ENCODE peak calls at places on chromosomes 12 and 14, in six cellular contexts. L is H1, U is neuronal stem cell, P is H9, Q is mesenchymal stem cell, O is IMR-90. N is an unnamed sample.

GRCh38 chr12:76037130-76038105 is 5.8 kb upstream of the PHLDA1 start:
- DNase-seq in U (peak; percentile 53), Q (peak; percentile 84), O (peak; percentile 87), P (no peak), L (no peak), N (peak; percentile 86)

GRCh38 chr14:52949711-52950409 is 990 bp downstream of the FERMT2 start:
- DNase-seq in Q (peak; percentile 75), O (peak; percentile 46), P (no peak), L (no peak), U (no peak), N (no peak)

GRCh38 chr12:57844725-57845477 is 1.6 kb downstream of the CTDSP2 start:
- DNase-seq in O (peak; percentile 86), Q (peak; percentile 90), U (no peak), L (no peak), P (peak; percentile 80), N (peak; percentile 93)

GRCh38 chr12:30796891-30797371 is 42.2 kb upstream of the CAPRIN2 start:
- DNase-seq in L (peak; percentile 66), O (peak; percentile 47), U (no peak), P (peak; percentile 66), Q (peak; percentile 50), N (peak; percentile 78)

GRCh38 chr12:51348116-51348515 is 1.6 kb upstream of the CELA1 start:
- DNase-seq in L (no peak), P (no peak), U (no peak), Q (no peak), O (no peak), N (no peak)

GRCh38 chr14:102547067-102547466 is 37.5 kb upstream of the ANKRD9 start:
- DNase-seq in U (no peak), O (no peak), P (no peak), Q (no peak), L (no peak), N (no peak)

GRCh38 chr12:62834971-62835547 is 99.9 kb downstream of the PPM1H start:
- DNase-seq in Q (peak; percentile 56), L (no peak), U (peak; percentile 46), O (peak; percentile 31), P (no peak), N (no peak)

GRCh38 chr12:59678759-59679411 is 83.1 kb downstream of the SLC16A7 start:
- DNase-seq in U (no peak), L (no peak), P (no peak), Q (no peak), O (no peak), N (no peak)

GRCh38 chr12:100024974-100025555 is 40.3 kb upstream of the ANKS1B start:
- DNase-seq in Q (peak; percentile 29), U (no peak), L (no peak), P (no peak), O (peak; percentile 67), N (no peak)

GRCh38 chr12:122830517-122831214 is 4.6 kb upstream of the HIP1R start:
- DNase-seq in O (peak; percentile 81), U (no peak), P (no peak), L (no peak), Q (peak; percentile 73), N (peak; percentile 59)

GRCh38 chr12:31572900-31573299 is 18.0 kb downstream of the DENND5B start:
- DNase-seq in O (no peak), L (no peak), P (no peak), U (no peak), Q (no peak), N (no peak)

GRCh38 chr12:57868870-57869609 is 22.5 kb upstream of the CTDSP2 start:
- DNase-seq in Q (no peak), O (no peak), P (peak; percentile 79), L (peak; percentile 64), U (no peak), N (no peak)

GRCh38 chr12:27772328-27773049 is 7.5 kb upstream of the KLHL42 start:
- DNase-seq in Q (peak; percentile 21), P (no peak), L (no peak), O (peak; percentile 35), U (no peak), N (no peak)

GRCh38 chr12:77118696-77119095 is 53.3 kb upstream of the E2F7 start:
- DNase-seq in U (no peak), P (no peak), Q (peak; percentile 55), L (no peak), O (peak; percentile 53), N (no peak)

GRCh38 chr12:91394903-91395302 is 212.3 kb upstream of the DCN start:
- DNase-seq in Q (no peak), O (no peak), U (no peak), L (no peak), P (no peak), N (no peak)

GRCh38 chr12:113347892-113348291 is 10.5 kb upstream of the PLBD2 start:
- DNase-seq in O (no peak), Q (no peak), U (no peak), L (no peak), P (no peak), N (no peak)

GRCh38 chr14:82911930-82912329 is 1378.3 kb upstream of the SEL1L start:
- DNase-seq in O (no peak), P (no peak), U (no peak), L (no peak), Q (no peak), N (peak; percentile 13)

GRCh38 chr14:35034440-35034833 is 11.6 kb upstream of the FAM177A1 start:
- DNase-seq in L (no peak), U (no peak), P (no peak), Q (no peak), O (no peak), N (peak; percentile 30)

GRCh38 chr12:79407671-79408622 is 282.8 kb downstream of the PAWR start:
- DNase-seq in O (peak; percentile 91), Q (peak; percentile 88), L (peak; percentile 63), P (peak; percentile 73), U (peak; percentile 41), N (peak; percentile 90)

GRCh38 chr14:24385524-24385923 is 13.3 kb upstream of the NYNRIN start:
- DNase-seq in O (no peak), U (no peak), Q (no peak), L (no peak), P (no peak), N (no peak)

GRCh38 chr14:31122098-31122611 is 85.4 kb downstream of the HECTD1 start:
- DNase-seq in L (no peak), O (peak; percentile 23), Q (peak; percentile 36), U (no peak), P (no peak), N (no peak)

DNA sequence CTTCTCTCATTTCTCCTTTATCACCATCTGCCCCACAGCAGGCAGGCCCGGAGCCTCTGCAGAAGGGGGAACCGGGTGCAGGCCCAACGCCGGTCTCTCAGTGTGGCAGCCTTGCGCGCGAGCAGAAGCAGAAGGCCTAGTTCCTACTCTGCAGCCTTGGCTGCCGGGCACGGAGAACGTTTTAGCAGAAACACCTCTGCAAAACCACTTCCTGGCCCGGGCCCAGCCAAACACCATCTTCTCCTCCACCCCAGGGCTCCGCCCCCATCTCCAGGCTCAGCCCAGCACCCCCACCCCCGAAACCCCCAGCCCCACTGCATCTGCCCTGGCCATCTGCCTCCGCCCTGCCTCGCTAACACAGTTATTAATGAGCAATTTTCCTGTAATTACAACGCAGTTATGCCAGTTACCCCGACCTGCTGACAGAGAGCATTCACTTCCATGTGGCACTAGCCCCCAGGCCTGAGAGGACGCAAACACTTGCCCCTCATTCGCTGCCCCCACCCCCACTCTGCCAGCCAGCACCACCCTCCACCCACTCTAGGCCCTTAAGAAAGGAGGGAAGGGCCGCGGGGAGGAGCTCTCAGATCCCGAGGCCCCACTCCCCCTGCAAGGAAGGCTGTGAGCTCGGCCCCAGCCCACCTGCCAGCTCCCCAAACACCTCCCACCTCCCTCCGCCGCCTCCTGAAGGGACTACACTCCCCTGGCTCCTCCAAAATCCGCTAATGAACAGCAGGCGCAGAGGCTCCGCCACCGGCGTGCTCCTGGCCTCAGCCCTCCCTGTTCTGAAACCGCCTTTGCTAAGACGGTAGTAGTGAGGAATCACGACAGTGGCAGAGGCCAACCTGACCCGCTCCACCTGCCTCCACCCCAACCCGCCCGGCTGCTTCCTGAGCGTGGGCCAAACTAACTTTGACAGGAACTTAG is 44.7 kb upstream of the FBRSL1 start:
- DNase-seq in P (peak; percentile 62), U (no peak), L (peak; percentile 60), Q (no peak), O (no peak), N (no peak)
- H3K27ac ChIP-seq in P (no peak overlapping the region), U (peak overlapping the region; percentile 8), L (peak overlapping the region; percentile 38), Q (no peak overlapping the region), O (no peak overlapping the region), N (no peak overlapping the region)

DNA sequence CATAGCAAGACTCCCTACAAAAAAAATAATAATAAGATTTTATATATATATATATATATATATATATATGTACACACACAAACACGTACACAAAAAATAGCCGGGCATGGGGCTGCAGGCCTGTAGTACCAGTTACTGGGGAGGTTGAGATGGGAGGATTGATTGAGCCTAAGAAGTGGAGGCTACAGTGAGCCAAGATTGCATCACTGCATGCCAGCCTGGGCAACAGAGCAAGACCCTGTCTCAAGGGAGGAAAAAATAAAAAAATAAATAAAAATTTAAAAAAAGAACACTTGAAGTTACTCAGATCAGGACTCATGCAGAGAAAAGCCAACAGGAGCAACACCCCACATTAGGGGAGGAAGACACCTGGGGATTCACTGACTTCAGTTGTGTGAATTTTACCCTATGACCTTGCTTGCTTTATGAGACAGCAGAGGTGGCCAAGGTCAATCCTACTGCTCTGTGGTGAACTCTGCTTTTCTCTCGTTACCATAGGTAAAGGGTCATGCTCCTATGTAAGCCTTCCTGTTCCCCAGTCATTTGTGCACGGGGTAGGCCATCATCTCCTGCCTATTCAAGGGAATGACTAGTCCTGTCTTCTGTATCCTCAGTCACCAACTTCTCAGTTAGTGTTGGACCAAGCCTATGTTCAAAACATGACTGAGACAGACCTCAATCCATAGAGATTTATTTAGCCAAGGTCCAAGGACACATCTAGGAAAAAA is 1119.8 kb upstream of the TMEM132C start:
- DNase-seq in L (no peak), U (no peak), Q (no peak), O (no peak), P (no peak), N (peak; percentile 18)
- H3K4me2 ChIP-seq in L (peak overlapping the region; percentile 31), U (no peak overlapping the region), Q (no peak overlapping the region), O (no peak overlapping the region), P (no peak overlapping the region), N (no peak overlapping the region)

DNA sequence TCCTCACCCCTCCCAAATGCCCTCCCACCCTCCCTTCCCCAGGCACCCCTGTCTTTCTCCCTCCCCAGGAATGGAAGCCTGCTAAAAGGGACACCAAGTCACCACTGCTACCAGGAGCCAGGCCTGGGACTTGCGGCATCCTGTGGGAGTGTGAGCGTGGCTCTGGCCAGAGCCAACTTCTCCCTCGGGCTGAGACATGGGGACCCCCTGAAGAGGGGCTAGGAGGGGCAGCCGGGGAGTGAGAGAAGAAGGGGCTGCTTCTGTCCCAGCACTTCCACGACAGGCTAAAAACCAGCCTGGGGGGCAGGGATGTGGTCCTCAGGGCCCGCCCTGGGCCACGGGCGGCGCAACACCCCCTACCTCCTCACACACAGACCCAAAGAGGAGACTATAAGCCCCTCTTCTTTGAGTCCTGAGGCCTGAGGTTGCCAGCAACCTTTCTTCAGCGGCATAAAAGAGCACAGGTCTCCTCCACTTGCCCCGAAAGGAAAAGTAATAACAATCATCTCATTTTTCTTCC is 278.9 kb downstream of the DPF3 start:
- DNase-seq in Q (no peak), U (no peak), L (peak; percentile 33), O (no peak), P (no peak), N (no peak)
- H2BK120ac ChIP-seq in Q (peak overlapping the region; percentile 21), U (no peak overlapping the region), L (no peak overlapping the region), O (peak overlapping the region; percentile 100), P (no peak overlapping the region), N (no peak overlapping the region)

DNA sequence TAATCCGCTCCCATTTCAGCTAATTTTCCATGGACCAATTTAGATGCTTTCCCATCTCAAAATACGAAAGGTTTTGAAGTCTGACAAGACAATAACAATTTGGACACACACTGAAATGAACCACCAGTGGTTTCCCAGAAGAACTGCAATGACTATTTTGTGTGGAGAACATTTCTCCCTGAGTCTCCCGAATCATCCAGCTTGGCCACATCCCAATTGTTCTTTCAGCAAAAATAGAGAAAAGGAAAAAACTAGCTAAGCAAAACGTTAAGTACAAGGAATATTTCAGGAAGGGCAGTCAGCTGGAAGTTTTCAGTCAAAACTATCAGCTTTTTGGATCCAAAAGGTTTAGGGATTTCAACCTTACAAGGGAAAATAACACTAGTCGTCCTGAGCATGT is 390.6 kb downstream of the KCNH5 start:
- DNase-seq in O (peak; percentile 64), U (no peak), Q (peak; percentile 35), L (no peak), P (no peak), N (no peak)
- H3K27ac ChIP-seq in O (no peak overlapping the region), U (no peak overlapping the region), Q (no peak overlapping the region), L (no peak overlapping the region), P (no peak overlapping the region), N (no peak overlapping the region)

N was measured in mesendoderm.